ENCODE peak calls at places on chromosome 1, in ten cellular contexts. One of them, this sample, is unnamed.

GRCh38 chr1:20732071-20732587 is 374 bp downstream of the SH2D5 start:
- DNase-seq in heart right ventricle: peak
- DNase-seq in endothelial cell of umbilical vein: peak
- DNase-seq in tibial artery: no peak
- DNase-seq in PC-3: peak
- DNase-seq in dorsolateral prefrontal cortex: peak
- DNase-seq in adrenal gland: no peak
- DNase-seq in Panc1: peak
- DNase-seq in upper lobe of left lung: peak
- DNase-seq in CD4-positive, alpha-beta T cell: no peak
- DNase-seq in this sample: peak

GRCh38 chr1:16248603-16249534 is 11.9 kb upstream of the CPLANE2 start:
- DNase-seq in upper lobe of left lung: peak
- DNase-seq in adrenal gland: peak
- DNase-seq in endothelial cell of umbilical vein: peak
- DNase-seq in CD4-positive, alpha-beta T cell: no peak
- DNase-seq in PC-3: peak
- DNase-seq in dorsolateral prefrontal cortex: peak
- DNase-seq in tibial artery: peak
- DNase-seq in heart right ventricle: peak
- DNase-seq in Panc1: no peak
- DNase-seq in this sample: peak

GRCh38 chr1:105793541-105794146 is 1262.8 kb upstream of the PRMT6 start:
- DNase-seq in CD4-positive, alpha-beta T cell: no peak
- DNase-seq in dorsolateral prefrontal cortex: no peak
- DNase-seq in upper lobe of left lung: no peak
- DNase-seq in adrenal gland: peak
- DNase-seq in heart right ventricle: no peak
- DNase-seq in endothelial cell of umbilical vein: no peak
- DNase-seq in PC-3: peak
- DNase-seq in Panc1: peak
- DNase-seq in tibial artery: no peak
- DNase-seq in this sample: no peak

GRCh38 chr1:211035821-211036380 is 98.0 kb downstream of the KCNH1 start:
- DNase-seq in upper lobe of left lung: no peak
- DNase-seq in PC-3: no peak
- DNase-seq in heart right ventricle: no peak
- DNase-seq in CD4-positive, alpha-beta T cell: no peak
- DNase-seq in Panc1: no peak
- DNase-seq in adrenal gland: no peak
- DNase-seq in tibial artery: no peak
- DNase-seq in endothelial cell of umbilical vein: no peak
- DNase-seq in dorsolateral prefrontal cortex: no peak
- DNase-seq in this sample: peak

GRCh38 chr1:21206117-21206516 is 29.4 kb upstream of the EIF4G3 start:
- DNase-seq in PC-3: peak
- DNase-seq in heart right ventricle: no peak
- DNase-seq in Panc1: no peak
- DNase-seq in dorsolateral prefrontal cortex: no peak
- DNase-seq in adrenal gland: no peak
- DNase-seq in CD4-positive, alpha-beta T cell: no peak
- DNase-seq in endothelial cell of umbilical vein: no peak
- DNase-seq in tibial artery: no peak
- DNase-seq in upper lobe of left lung: no peak
- DNase-seq in this sample: no peak

GRCh38 chr1:98322966-98323365 is 338.6 kb upstream of the SNX7 start:
- DNase-seq in Panc1: no peak
- DNase-seq in dorsolateral prefrontal cortex: no peak
- DNase-seq in heart right ventricle: no peak
- DNase-seq in upper lobe of left lung: no peak
- DNase-seq in adrenal gland: no peak
- DNase-seq in PC-3: peak
- DNase-seq in endothelial cell of umbilical vein: no peak
- DNase-seq in CD4-positive, alpha-beta T cell: no peak
- DNase-seq in tibial artery: no peak
- DNase-seq in this sample: peak

GRCh38 chr1:119139857-119140176 is 636 bp downstream of the WARS2 start:
- DNase-seq in CD4-positive, alpha-beta T cell: no peak
- DNase-seq in adrenal gland: no peak
- DNase-seq in heart right ventricle: no peak
- DNase-seq in endothelial cell of umbilical vein: no peak
- DNase-seq in PC-3: no peak
- DNase-seq in upper lobe of left lung: peak
- DNase-seq in Panc1: no peak
- DNase-seq in tibial artery: no peak
- DNase-seq in dorsolateral prefrontal cortex: no peak
- DNase-seq in this sample: no peak

GRCh38 chr1:208132287-208132882 is 111.8 kb downstream of the PLXNA2 start:
- DNase-seq in PC-3: peak
- DNase-seq in upper lobe of left lung: peak
- DNase-seq in endothelial cell of umbilical vein: peak
- DNase-seq in tibial artery: peak
- DNase-seq in CD4-positive, alpha-beta T cell: peak
- DNase-seq in Panc1: no peak
- DNase-seq in adrenal gland: peak
- DNase-seq in heart right ventricle: peak
- DNase-seq in dorsolateral prefrontal cortex: peak
- DNase-seq in this sample: peak

GRCh38 chr1:147717051-147717705 is 43.2 kb downstream of the GJA5 start:
- DNase-seq in heart right ventricle: no peak
- DNase-seq in dorsolateral prefrontal cortex: no peak
- DNase-seq in tibial artery: no peak
- DNase-seq in PC-3: peak
- DNase-seq in adrenal gland: no peak
- DNase-seq in endothelial cell of umbilical vein: no peak
- DNase-seq in Panc1: no peak
- DNase-seq in upper lobe of left lung: no peak
- DNase-seq in CD4-positive, alpha-beta T cell: no peak
- DNase-seq in this sample: no peak

GRCh38 chr1:201361652-201362504 is 15.6 kb downstream of the TNNT2 start:
- DNase-seq in PC-3: peak
- DNase-seq in adrenal gland: peak
- DNase-seq in dorsolateral prefrontal cortex: no peak
- DNase-seq in heart right ventricle: no peak
- DNase-seq in endothelial cell of umbilical vein: peak
- DNase-seq in CD4-positive, alpha-beta T cell: no peak
- DNase-seq in tibial artery: no peak
- DNase-seq in upper lobe of left lung: peak
- DNase-seq in Panc1: no peak
- DNase-seq in this sample: peak
- TF ChIP-seq CTCF in PC-3: peak
- TF ChIP-seq CTCF in adrenal gland: peak
- TF ChIP-seq CTCF in dorsolateral prefrontal cortex: peak
- TF ChIP-seq CTCF in heart right ventricle: peak
- TF ChIP-seq CTCF in endothelial cell of umbilical vein: peak
- TF ChIP-seq CTCF in CD4-positive, alpha-beta T cell: peak
- TF ChIP-seq CTCF in tibial artery: peak
- TF ChIP-seq CTCF in upper lobe of left lung: peak
- TF ChIP-seq CTCF in Panc1: peak
- TF ChIP-seq CTCF in this sample: peak

DNA sequence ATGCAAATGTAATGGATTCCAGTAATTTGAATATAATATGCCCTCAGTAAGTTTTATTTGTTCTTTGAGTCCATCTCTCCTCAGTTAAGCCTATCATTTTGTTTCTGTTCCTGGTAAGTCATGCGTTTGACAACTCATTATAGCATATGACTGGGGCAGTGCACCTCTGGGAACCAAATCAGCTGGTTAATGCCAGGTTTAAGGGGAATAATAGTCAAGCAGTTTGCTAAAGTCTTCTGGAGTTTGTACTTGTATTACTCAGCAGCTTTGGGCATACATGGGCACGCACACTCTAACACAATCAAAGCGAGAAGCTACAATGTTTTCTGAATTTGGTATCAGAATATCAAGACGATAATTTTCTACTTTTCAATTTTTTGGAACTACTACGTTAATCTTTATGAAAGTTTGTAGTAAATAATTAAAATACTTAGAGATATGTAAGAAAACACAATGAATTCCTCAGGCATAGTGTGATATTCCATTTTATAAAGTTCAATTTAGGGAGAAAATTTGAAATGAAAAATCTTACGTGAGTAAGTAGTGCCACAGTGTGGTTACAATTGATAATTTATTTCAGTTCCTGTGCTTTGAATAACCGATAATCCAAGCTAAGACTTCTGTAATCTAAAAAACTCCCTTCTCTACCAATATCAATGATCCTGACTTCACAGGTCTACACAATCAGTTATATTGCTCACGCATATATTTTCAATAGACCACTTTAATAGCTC is 43.8 kb upstream of the KCTD3 start:
- DNase-seq in CD4-positive, alpha-beta T cell: no peak
- DNase-seq in PC-3: peak
- DNase-seq in endothelial cell of umbilical vein: peak
- DNase-seq in heart right ventricle: no peak
- DNase-seq in Panc1: no peak
- DNase-seq in upper lobe of left lung: no peak
- DNase-seq in tibial artery: no peak
- DNase-seq in dorsolateral prefrontal cortex: no peak
- DNase-seq in adrenal gland: no peak
- DNase-seq in this sample: peak
- TF ChIP-seq CTCF in CD4-positive, alpha-beta T cell: no peak
- TF ChIP-seq CTCF in PC-3: peak
- TF ChIP-seq CTCF in endothelial cell of umbilical vein: no peak
- TF ChIP-seq CTCF in heart right ventricle: peak
- TF ChIP-seq CTCF in Panc1: peak
- TF ChIP-seq CTCF in upper lobe of left lung: no peak
- TF ChIP-seq CTCF in tibial artery: no peak
- TF ChIP-seq CTCF in dorsolateral prefrontal cortex: peak
- TF ChIP-seq CTCF in adrenal gland: peak
- TF ChIP-seq CTCF in this sample: peak

GRCh38 chr1:86502721-86503430 is 34.1 kb downstream of the CLCA1 start:
- DNase-seq in upper lobe of left lung: no peak
- DNase-seq in adrenal gland: peak
- DNase-seq in CD4-positive, alpha-beta T cell: no peak
- DNase-seq in endothelial cell of umbilical vein: peak
- DNase-seq in heart right ventricle: no peak
- DNase-seq in tibial artery: no peak
- DNase-seq in Panc1: no peak
- DNase-seq in PC-3: peak
- DNase-seq in dorsolateral prefrontal cortex: no peak
- DNase-seq in this sample: no peak
- TF ChIP-seq CTCF in upper lobe of left lung: no peak
- TF ChIP-seq CTCF in adrenal gland: no peak
- TF ChIP-seq CTCF in CD4-positive, alpha-beta T cell: no peak
- TF ChIP-seq CTCF in endothelial cell of umbilical vein: no peak
- TF ChIP-seq CTCF in heart right ventricle: no peak
- TF ChIP-seq CTCF in tibial artery: no peak
- TF ChIP-seq CTCF in Panc1: no peak
- TF ChIP-seq CTCF in PC-3: peak
- TF ChIP-seq CTCF in dorsolateral prefrontal cortex: no peak
- TF ChIP-seq CTCF in this sample: no peak

GRCh38 chr1:231315887-231316286 is 21.8 kb downstream of the EXOC8 start:
- DNase-seq in adrenal gland: peak
- DNase-seq in tibial artery: no peak
- DNase-seq in upper lobe of left lung: peak
- DNase-seq in CD4-positive, alpha-beta T cell: peak
- DNase-seq in Panc1: peak
- DNase-seq in heart right ventricle: peak
- DNase-seq in PC-3: peak
- DNase-seq in endothelial cell of umbilical vein: peak
- DNase-seq in dorsolateral prefrontal cortex: no peak
- DNase-seq in this sample: peak
- TF ChIP-seq CTCF in adrenal gland: peak
- TF ChIP-seq CTCF in tibial artery: no peak
- TF ChIP-seq CTCF in upper lobe of left lung: peak
- TF ChIP-seq CTCF in CD4-positive, alpha-beta T cell: peak
- TF ChIP-seq CTCF in Panc1: peak
- TF ChIP-seq CTCF in heart right ventricle: peak
- TF ChIP-seq CTCF in PC-3: peak
- TF ChIP-seq CTCF in endothelial cell of umbilical vein: peak
- TF ChIP-seq CTCF in dorsolateral prefrontal cortex: peak
- TF ChIP-seq CTCF in this sample: peak